ENCODE peak calls at places on chromosomes 11 and 22, in four cellular contexts. A is brain microvascular endothelial cell, W is epithelial cell of esophagus, V is fibroblast of villous mesenchyme. M is an unnamed sample.

GRCh38 chr22:38479096-38479840 is 11.4 kb downstream of the KDELR3 start:
- DNase-seq in V (no peak), A (no peak), W (no peak), M (no peak)

GRCh38 chr11:123543796-123544195 is 110.6 kb downstream of the SCN3B start:
- DNase-seq in V (peak; percentile 67), W (peak; percentile 84), A (peak; percentile 27), M (peak; percentile 59)

GRCh38 chr11:69531071-69531716 is 49.7 kb downstream of the LINC01488 start:
- DNase-seq in V (no peak), W (no peak), A (no peak), M (no peak)

GRCh38 chr11:13118194-13118593 is 109.1 kb downstream of the RASSF10 start:
- DNase-seq in V (peak; percentile 77), W (peak; percentile 74), A (peak; percentile 85), M (peak; percentile 89)

GRCh38 chr22:47622541-47622940 is 860.1 kb downstream of the TBC1D22A start:
- DNase-seq in W (no peak), V (no peak), A (no peak), M (no peak)

GRCh38 chr11:72309074-72309598 is 65.2 kb upstream of the PHOX2A start:
- DNase-seq in W (no peak), V (no peak), A (no peak), M (no peak)

GRCh38 chr22:42114721-42115120 is 15.9 kb downstream of the CYP2D6 start:
- DNase-seq in A (peak; percentile 16), V (peak; percentile 46), W (no peak), M (peak; percentile 31)

GRCh38 chr11:106156290-106156937 is 79.0 kb downstream of the AASDHPPT start:
- DNase-seq in W (peak; percentile 83), V (peak; percentile 95), A (peak; percentile 67), M (peak; percentile 94)

GRCh38 chr22:42367980-42368378 is 64.2 kb downstream of the NFAM1 start:
- DNase-seq in V (no peak), W (no peak), A (no peak), M (no peak)

GRCh38 chr11:80900265-80900664 is 1459.4 kb upstream of the TENM4 start:
- DNase-seq in V (no peak), W (no peak), A (no peak), M (no peak)

GRCh38 chr11:43574949-43575915 is 105.3 kb upstream of the HSD17B12 start:
- DNase-seq in V (peak; percentile 50), A (peak; percentile 36), W (peak; percentile 26), M (peak; percentile 68)
- TF ChIP-seq CTCF in V (no peak), A (no peak), W (no peak), M (no peak)

GRCh38 chr22:24836282-24836681 is 30.3 kb downstream of the SGSM1 start:
- DNase-seq in W (no peak), V (no peak), A (no peak), M (peak; percentile 28)

GRCh38 chr22:24831678-24832077 is 25.7 kb downstream of the SGSM1 start:
- DNase-seq in W (no peak), A (no peak), V (no peak), M (no peak)

GRCh38 chr22:24833881-24834495 is 28.0 kb downstream of the SGSM1 start:
- DNase-seq in A (no peak), V (no peak), W (no peak), M (no peak)

GRCh38 chr22:24830205-24830979 is 24.4 kb downstream of the SGSM1 start:
- DNase-seq in W (no peak), V (no peak), A (no peak), M (no peak)

DNA sequence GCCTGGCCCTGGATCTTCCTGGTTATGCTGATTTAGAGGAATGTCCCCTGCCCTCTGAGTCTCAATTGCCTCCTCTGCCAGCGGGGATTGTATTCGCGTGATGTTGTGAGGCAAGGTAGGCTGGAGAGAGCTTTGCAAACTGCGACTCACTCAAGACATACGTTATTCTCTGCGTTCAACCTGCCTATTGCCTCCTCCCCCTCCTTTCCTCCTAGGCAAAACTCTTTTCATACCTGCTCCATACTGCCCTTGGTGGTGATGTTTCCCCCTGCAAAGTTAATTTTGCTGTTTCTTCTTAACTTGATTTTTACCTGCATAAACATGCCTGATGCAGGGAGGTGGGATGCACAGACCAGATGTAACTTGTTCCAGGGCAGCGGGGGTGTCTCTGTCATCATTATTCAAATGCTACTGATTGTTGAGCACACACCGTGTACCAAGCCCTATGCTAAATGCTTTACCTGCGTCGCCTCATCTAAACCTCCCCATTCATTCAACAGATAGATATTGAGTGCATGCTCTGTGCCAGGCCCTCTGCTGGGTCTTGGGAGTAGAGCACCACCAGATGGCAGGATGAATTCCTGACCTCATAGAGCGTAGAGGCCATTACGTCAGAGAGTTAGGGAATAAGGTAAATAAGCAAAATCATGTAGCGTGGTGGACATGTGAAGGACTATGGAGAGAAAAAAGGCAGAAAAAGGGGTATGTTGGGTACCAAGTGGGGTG is 29.0 kb downstream of the SGSM1 start:
- DNase-seq in V (peak; percentile 28), W (peak; percentile 35), A (no peak), M (peak; percentile 22)
- TF ChIP-seq CTCF in V (peak; percentile 43), W (peak; percentile 36), A (peak; percentile 32), M (peak; percentile 30)

GRCh38 chr11:91097069-91097468 is 874.2 kb upstream of the CHORDC1 start:
- DNase-seq in V (no peak), A (no peak), W (no peak), M (no peak)

GRCh38 chr11:91091564-91091963 is 868.7 kb upstream of the CHORDC1 start:
- DNase-seq in V (no peak), W (no peak), A (no peak), M (no peak)

DNA sequence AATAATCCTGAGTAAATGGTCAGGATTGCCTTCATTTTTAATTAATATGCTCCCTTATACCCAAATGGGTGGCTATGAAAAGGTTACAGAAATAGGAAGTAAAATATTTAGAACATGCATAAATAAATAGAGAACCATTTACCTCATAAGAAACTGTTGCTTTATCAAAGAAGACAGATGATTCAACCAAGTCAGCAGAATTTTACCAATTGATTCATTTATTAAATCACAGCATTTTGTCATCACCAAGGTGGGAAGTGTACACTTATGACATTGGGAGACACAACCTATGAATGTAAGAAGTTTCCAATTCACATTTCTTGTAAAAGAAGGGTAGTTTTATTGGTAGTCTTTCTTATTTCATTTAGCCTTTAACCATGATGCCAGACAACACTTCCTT is 870.3 kb upstream of the CHORDC1 start:
- DNase-seq in A (no peak), V (no peak), W (no peak), M (no peak)
- TF ChIP-seq CTCF in A (no peak), V (no peak), W (no peak), M (no peak)

GRCh38 chr11:7168741-7168990 is 79.9 kb downstream of the RBMXL2 start:
- DNase-seq in A (no peak), V (no peak), W (no peak), M (no peak)

GRCh38 chr11:7165911-7166310 is 77.1 kb downstream of the RBMXL2 start:
- DNase-seq in V (peak; percentile 6), A (no peak), W (peak; percentile 10), M (peak; percentile 13)

GRCh38 chr11:7170431-7170830 is 81.3 kb upstream of the SYT9 start:
- DNase-seq in A (no peak), W (no peak), V (peak; percentile 12), M (no peak)

DNA sequence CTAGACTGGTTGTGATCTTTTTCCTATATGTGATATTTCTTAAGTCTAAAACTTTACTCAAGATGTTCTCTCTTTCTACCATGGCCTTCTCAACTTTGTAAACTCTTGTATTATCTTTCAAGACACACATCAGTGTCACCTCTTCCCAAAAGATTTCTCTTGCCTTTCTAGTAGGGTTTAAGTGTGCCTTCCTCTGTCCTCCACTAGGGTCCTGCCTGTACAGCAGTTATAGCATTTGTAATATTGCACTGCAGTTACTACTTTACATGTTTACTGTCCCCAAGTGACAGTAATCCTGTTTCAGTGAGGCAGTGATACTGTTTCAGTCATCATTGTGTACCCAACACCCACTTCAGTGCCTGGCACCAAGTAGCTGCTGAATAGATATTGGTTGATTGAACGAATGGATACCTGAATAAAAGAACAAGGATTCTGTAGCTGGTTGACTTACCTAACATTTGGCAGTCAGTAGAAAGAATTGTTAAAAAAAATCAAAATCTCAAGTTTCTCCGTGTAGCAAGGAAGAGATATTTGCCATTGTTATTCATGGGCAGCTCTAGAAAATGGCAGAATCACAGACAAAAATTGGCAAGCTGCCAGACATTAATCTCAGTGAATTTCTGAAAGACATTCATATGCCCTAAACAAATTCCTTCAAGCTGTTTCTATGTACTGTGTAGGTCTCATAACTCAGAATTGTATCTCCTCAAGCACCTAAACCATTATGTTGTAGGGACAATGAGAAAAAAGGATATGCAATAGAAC is 79.4 kb downstream of the RBMXL2 start:
- DNase-seq in V (no peak), A (no peak), W (no peak), M (no peak)
- TF ChIP-seq CTCF in V (peak; percentile 5), A (peak; percentile 18), W (peak; percentile 19), M (no peak)

DNA sequence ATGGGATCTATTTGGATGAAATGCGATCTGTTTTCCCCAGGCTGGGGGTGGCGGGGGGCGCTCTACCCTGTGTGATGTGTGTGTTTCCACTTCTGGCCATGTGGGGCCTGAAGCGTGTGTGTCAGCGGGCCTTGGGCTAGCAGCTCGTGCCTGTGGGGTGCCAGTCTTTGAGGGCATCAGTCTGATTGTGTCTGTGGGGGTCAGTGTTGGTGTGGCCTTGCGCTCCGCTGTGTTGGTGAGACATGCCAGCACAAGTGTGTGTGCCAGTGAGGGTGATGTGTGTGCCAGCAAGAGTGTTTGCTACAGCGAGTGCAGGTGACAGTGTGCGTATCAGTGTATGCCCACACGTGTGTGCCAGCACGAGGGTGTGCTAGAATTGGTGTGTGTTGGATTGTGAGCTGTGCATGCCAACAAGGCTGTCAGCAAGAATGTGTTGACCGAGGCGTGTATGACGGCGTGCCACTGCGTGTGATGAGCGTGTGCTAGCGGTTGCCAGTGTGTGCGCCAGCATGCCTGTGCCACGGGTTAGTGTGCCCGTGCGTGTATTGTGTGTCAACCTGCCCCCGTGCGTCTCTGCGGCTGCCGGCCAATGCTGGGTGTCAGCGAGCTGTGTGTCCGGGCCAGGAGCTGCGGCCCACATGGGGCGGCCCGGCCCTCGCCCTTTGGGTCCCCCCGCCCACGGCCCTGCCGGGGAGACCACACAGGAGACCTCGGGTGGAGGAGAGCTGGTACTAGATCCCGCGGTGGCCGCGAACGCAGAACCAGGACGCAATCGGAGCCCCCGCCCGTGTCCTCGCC is 519 bp downstream of the ARRB1 start:
- DNase-seq in A (no peak), W (peak; percentile 43), V (peak; percentile 41), M (no peak)
- TF ChIP-seq CTCF in A (peak; percentile 21), W (no peak), V (no peak), M (peak; percentile 5)

GRCh38 chr11:121444508-121444907 is 7.6 kb upstream of the SORL1 start:
- DNase-seq in V (no peak), W (no peak), A (no peak), M (no peak)

GRCh38 chr11:121445071-121445768 is 6.9 kb upstream of the SORL1 start:
- DNase-seq in W (no peak), V (no peak), A (no peak), M (no peak)

GRCh38 chr11:121448431-121448941 is 3.6 kb upstream of the SORL1 start:
- DNase-seq in V (no peak), W (no peak), A (no peak), M (no peak)

GRCh38 chr11:121449123-121449522 is 3.0 kb upstream of the SORL1 start:
- DNase-seq in V (no peak), W (no peak), A (no peak), M (no peak)

DNA sequence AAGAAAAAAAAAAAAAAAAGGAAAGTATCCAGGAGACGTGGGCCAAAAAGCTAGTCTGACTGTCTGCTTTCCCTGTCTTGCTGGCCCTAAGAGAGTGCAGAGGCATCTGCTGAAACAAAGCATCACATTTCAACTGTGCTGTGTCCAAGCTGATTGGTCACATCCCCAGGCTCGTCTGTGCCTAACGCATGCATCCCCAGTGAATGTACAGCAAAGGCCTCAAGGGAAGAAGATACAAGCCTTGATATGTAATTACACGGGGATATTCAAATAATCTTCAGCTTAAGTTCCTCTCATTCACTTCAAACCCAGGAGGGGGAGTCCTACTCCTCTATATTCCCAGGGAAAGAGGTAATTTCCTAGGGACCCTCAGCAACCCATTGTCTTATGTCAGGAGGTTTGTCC is 5.4 kb upstream of the SORL1 start:
- DNase-seq in W (no peak), A (no peak), V (peak; percentile 24), M (peak; percentile 17)
- TF ChIP-seq CTCF in W (no peak), A (peak; percentile 22), V (peak; percentile 36), M (peak; percentile 13)